ENCODE peak calls at places on chromosome 1, in eight cellular contexts. V is foreskin fibroblast; M is CD8-positive, alpha-beta memory T cell; S is BE2C; J is right atrium auricular region; F is heart right ventricle; X is fibroblast of lung; E is fibroblast of mammary gland. A is an unnamed sample.

GRCh38 chr1:57300186-57300585 is 123.7 kb downstream of the DAB1 start:
- DNase-seq in V (no peak), M (no peak), S (no peak), J (no peak), F (no peak), X (no peak), E (no peak), A (no peak)

GRCh38 chr1:47340227-47340626 is 6.6 kb downstream of the CMPK1 start:
- DNase-seq in V (no peak), M (no peak), S (no peak), J (no peak), F (no peak), X (peak), E (no peak), A (no peak)

GRCh38 chr1:113830039-113830438 is 17.8 kb upstream of the RSBN1 start:
- DNase-seq in V (peak), M (no peak), S (no peak), J (no peak), F (no peak), X (no peak), E (no peak), A (no peak)

GRCh38 chr1:14924455-14925325 is 228.9 kb upstream of the TMEM51 start:
- DNase-seq in V (peak), M (no peak), S (peak), J (no peak), F (no peak), X (peak), E (peak), A (peak)

GRCh38 chr1:156896490-156897033 is 3.0 kb downstream of the PEAR1 start:
- DNase-seq in V (peak), M (no peak), S (no peak), J (no peak), F (no peak), X (peak), E (peak), A (no peak)

GRCh38 chr1:232963366-232963765 is 13.0 kb downstream of the NTPCR start:
- DNase-seq in V (no peak), M (no peak), S (no peak), J (no peak), F (no peak), X (peak), E (peak), A (no peak)

GRCh38 chr1:71473331-71473730 is 392.5 kb upstream of the ZRANB2 start:
- DNase-seq in V (no peak), M (no peak), S (no peak), J (no peak), F (no peak), X (no peak), E (no peak), A (no peak)

GRCh38 chr1:206074839-206075238 is 21.9 kb downstream of the RHEX start:
- DNase-seq in V (no peak), M (no peak), S (no peak), J (no peak), F (no peak), X (no peak), E (no peak), A (no peak)

GRCh38 chr1:18147672-18148071 is 40.1 kb downstream of the IGSF21 start:
- DNase-seq in V (no peak), M (no peak), S (no peak), J (no peak), F (no peak), X (no peak), E (no peak), A (no peak)

GRCh38 chr1:87330954-87331318 is 2.3 kb downstream of the LMO4 start:
- DNase-seq in V (no peak), M (no peak), S (no peak), J (no peak), F (no peak), X (no peak), E (no peak), A (no peak)

GRCh38 chr1:68782890-68783289 is 286.0 kb upstream of the DEPDC1 start:
- DNase-seq in V (no peak), M (no peak), S (no peak), J (no peak), F (no peak), X (no peak), E (no peak), A (no peak)

GRCh38 chr1:48187969-48188563 is 34.5 kb upstream of the SLC5A9 start:
- DNase-seq in V (no peak), M (no peak), S (no peak), J (no peak), F (no peak), X (no peak), E (no peak), A (no peak)

GRCh38 chr1:27557596-27558340 is 46.2 kb downstream of the AHDC1 start:
- DNase-seq in V (no peak), M (no peak), S (no peak), J (no peak), F (no peak), X (no peak), E (no peak), A (no peak)

GRCh38 chr1:187264995-187265602 is 436.4 kb downstream of the PLA2G4A start:
- DNase-seq in V (peak), M (no peak), S (peak), J (no peak), F (no peak), X (peak), E (peak), A (no peak)

GRCh38 chr1:29323636-29324035 is 87.3 kb downstream of the PTPRU start:
- DNase-seq in V (no peak), M (no peak), S (no peak), J (no peak), F (no peak), X (no peak), E (no peak), A (no peak)

GRCh38 chr1:228282329-228283042 is 74.6 kb downstream of the OBSCN start:
- DNase-seq in V (peak), M (no peak), S (peak), J (no peak), F (no peak), X (peak), E (peak), A (no peak)

GRCh38 chr1:194889310-194889709 is 1702.9 kb upstream of the B3GALT2 start:
- DNase-seq in V (no peak), M (no peak), S (no peak), J (no peak), F (no peak), X (no peak), E (no peak), A (no peak)

GRCh38 chr1:162562452-162562828 is 918 bp downstream of the UAP1 start:
- DNase-seq in V (peak), M (no peak), S (no peak), J (no peak), F (no peak), X (peak), E (peak), A (no peak)

GRCh38 chr1:1625824-1626206 is 6.2 kb upstream of the MMP23B start:
- DNase-seq in V (no peak), M (no peak), S (no peak), J (no peak), F (no peak), X (no peak), E (no peak), A (no peak)
- H3K4me3 ChIP-seq in V (no peak), M (no peak), S (no peak), J (no peak), F (peak), X (no peak), E (no peak), A (no peak)

GRCh38 chr1:1357871-1358432 is 403 bp downstream of the MXRA8 start:
- DNase-seq in V (no peak), M (no peak), S (peak), J (no peak), F (no peak), X (no peak), E (no peak), A (no peak)
- H3K4me3 ChIP-seq in V (peak), M (no peak), S (no peak), J (peak), F (peak), X (peak), E (peak), A (no peak)

DNA sequence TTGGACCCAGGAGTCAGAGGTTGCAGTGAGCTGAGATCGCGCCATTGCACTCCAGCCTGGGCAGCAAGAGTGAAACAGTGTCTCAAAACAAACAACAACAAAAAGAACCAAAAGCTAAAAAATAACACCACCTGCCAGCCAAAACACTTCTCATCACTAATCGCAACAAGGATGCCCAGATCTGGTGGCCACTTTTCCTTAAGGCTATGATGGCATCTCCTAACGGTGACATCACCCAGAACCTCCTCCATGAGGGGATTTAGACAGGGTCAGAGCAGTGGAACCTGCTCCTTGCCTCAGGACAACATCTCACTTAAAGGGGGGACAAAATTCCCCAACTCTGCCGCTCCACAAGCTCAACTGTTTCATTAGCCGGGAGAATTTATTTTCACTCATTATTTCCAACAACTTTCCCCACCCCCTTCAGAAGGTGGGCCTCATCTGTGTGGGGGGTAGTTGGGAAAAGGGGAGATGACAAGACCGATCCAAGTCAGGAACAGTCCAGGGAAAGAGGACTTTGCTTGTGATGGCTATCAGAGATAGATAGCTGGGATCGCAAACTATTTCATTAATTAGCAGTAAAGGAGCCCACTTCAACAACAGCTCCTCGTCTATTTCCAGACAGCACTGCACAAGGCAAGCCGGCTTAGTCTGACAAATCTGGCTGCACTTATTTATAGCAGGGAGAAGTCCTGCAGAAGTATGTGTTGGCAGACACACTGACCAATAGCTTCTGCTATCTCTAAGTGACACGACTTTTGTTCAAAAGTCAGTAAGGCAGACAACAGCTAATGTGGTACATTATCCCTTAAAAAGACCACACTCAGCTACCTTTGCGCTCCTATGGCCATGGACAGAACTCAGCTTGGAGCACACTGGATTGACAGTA is 2.6 kb downstream of the PABPC4 start:
- DNase-seq in V (no peak), M (no peak), S (no peak), J (no peak), F (peak), X (peak), E (peak), A (no peak)
- H3K4me3 ChIP-seq in V (peak), M (peak), S (peak), J (peak), F (peak), X (peak), E (peak), A (peak)

DNA sequence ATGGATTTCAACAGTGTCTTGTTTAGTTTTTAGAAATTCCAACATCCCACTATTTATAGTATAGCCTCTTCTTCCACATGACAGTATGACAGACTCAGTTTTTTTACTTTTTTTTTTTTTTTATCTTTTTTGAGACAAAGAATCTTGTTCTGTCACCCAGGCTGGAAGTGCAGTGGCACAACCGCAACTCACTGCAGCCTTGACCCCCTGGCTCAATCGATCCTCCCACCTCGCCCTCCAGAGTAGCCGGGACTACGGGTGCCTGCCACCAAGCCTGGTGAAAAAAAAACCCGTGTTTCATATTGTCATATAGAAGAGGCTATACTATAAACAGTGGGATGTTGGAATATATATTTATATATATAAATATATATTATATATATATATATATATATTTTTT is 1.2 kb upstream of the DR1 start:
- DNase-seq in V (no peak), M (no peak), S (no peak), J (no peak), F (no peak), X (no peak), E (no peak), A (no peak)
- H3K4me3 ChIP-seq in V (peak), M (no peak), S (no peak), J (no peak), F (peak), X (no peak), E (no peak), A (peak)

DNA sequence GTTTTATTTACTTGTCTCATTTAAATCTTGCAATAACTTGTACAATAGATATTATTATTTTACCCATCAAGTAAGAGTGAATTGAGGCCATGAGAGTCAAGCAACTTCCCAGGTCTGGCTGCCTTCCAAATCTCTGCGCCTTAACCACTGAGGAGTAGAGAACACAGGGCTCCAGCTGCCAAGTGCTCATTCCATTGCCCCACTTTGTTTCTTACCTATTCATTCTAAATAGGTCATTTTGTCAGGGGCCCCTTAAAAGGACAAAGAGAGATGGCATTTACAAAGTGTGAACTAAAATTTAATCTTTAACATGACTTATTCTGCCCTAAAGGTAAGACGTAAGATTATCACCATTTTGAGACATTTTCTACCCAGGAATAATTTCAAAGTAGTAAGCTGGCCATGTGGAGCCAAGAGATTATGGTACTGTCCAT is 3.5 kb downstream of the PPP1R15B start:
- DNase-seq in V (peak), M (peak), S (peak), J (peak), F (peak), X (peak), E (peak), A (no peak)
- H3K4me3 ChIP-seq in V (peak), M (peak), S (peak), J (peak), F (peak), X (peak), E (peak), A (peak)

GRCh38 chr1:248858096-248858890 is 592 bp downstream of the ZNF692 start:
- DNase-seq in V (peak), M (no peak), S (peak), J (peak), F (peak), X (peak), E (peak), A (peak)

GRCh38 chr1:248856176-248856575 is 2.7 kb downstream of the ZNF692 start:
- DNase-seq in V (no peak), M (no peak), S (no peak), J (peak), F (no peak), X (no peak), E (no peak), A (no peak)

GRCh38 chr1:248855580-248855979 is 3.3 kb downstream of the ZNF692 start:
- DNase-seq in V (no peak), M (no peak), S (no peak), J (peak), F (no peak), X (no peak), E (no peak), A (no peak)

GRCh38 chr1:248857749-248858095 is 1.2 kb downstream of the ZNF692 start:
- DNase-seq in V (no peak), M (no peak), S (no peak), J (no peak), F (no peak), X (no peak), E (no peak), A (no peak)

DNA sequence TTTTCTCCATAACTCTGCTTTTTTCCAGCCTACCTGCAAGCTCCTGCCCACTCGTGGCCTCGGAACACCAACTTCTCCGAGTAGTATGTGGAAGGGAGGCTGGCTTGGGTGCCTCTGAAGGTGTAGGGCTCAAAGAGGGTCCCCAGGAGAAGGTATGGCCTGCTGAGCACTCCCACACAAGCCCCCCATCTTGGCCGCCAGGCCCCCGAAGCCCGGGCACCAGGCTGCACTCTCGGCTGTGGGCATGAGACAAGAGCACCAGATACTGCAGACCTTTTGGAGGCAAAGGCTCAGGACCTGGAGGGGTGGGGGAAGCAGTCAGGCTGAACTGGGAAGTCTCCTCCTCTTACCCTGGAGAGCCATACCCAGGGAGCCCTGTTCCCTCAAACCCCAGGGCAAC is 1.7 kb downstream of the ZNF692 start:
- DNase-seq in V (no peak), M (no peak), S (no peak), J (peak), F (no peak), X (no peak), E (no peak), A (no peak)
- H3K4me3 ChIP-seq in V (peak), M (no peak), S (peak), J (no peak), F (no peak), X (peak), E (peak), A (peak)

A was measured in GM06990.